ENCODE peak calls at places on chromosomes 13 and 19, in six cellular contexts. C is CD8-positive, alpha-beta memory T cell; T is EH; X is NCI-H748 treated with DMSO at 0.1 percent for 48 hours; H is fibroblast of the conjunctiva; P is SHP77 treated with DMSO at 0.1 percent for 48 hours. J is an unnamed sample.

GRCh38 chr13:30235206-30235605 is 72.1 kb downstream of the KATNAL1 start:
- DNase-seq in T (no peak), X (no peak), H (no peak), P (no peak), C (no peak), J (no peak)

GRCh38 chr19:42433503-42434260 is 6.5 kb upstream of the LIPE start:
- DNase-seq in X (peak), P (no peak), C (peak), H (peak), T (peak), J (peak)

GRCh38 chr13:23867027-23867491 is 22.1 kb downstream of the MIPEP start:
- DNase-seq in C (no peak), T (peak), X (no peak), H (peak), P (no peak), J (no peak)

GRCh38 chr13:106491928-106492327 is 43.5 kb downstream of the EFNB2 start:
- DNase-seq in T (no peak), H (no peak), C (no peak), X (no peak), P (no peak), J (no peak)

GRCh38 chr19:18225702-18226468 is at the start of gene PDE4C:
- DNase-seq in P (no peak), H (no peak), T (peak), X (no peak), C (no peak), J (no peak)

GRCh38 chr19:13880059-13880672 is 3.2 kb downstream of the NANOS3 start:
- DNase-seq in C (peak), H (peak), T (peak), P (peak), X (peak), J (peak)

GRCh38 chr19:310141-310651 is 19.0 kb upstream of the PLPP2 start:
- DNase-seq in C (no peak), H (no peak), T (no peak), X (no peak), P (no peak), J (no peak)

GRCh38 chr19:33259532-33259931 is 33.9 kb upstream of the SLC7A10 start:
- DNase-seq in T (peak), X (no peak), H (no peak), P (no peak), C (no peak), J (no peak)

GRCh38 chr13:52830946-52831345 is 17.5 kb downstream of the PCDH8 start:
- DNase-seq in T (peak), X (no peak), C (no peak), P (no peak), H (no peak), J (no peak)

GRCh38 chr19:54426291-54426918 is 11.1 kb downstream of the TTYH1 start:
- DNase-seq in C (no peak), X (no peak), P (no peak), H (no peak), T (no peak), J (no peak)

GRCh38 chr13:90732049-90732448 is 615.4 kb upstream of the MIR17HG start:
- DNase-seq in X (no peak), C (no peak), H (no peak), T (no peak), P (no peak), J (no peak)

GRCh38 chr19:23971598-23971997 is 56.9 kb downstream of the ZNF726 start:
- DNase-seq in P (no peak), X (no peak), H (no peak), T (no peak), C (no peak), J (no peak)

GRCh38 chr13:45409993-45410392 is 8.2 kb downstream of the SLC25A30 start:
- DNase-seq in C (no peak), X (no peak), P (no peak), T (no peak), H (no peak), J (no peak)

GRCh38 chr13:95948646-95949045 is 104.6 kb downstream of the UGGT2 start:
- DNase-seq in T (peak), H (peak), C (no peak), X (no peak), P (no peak), J (no peak)

GRCh38 chr19:8578642-8579265 is 1.5 kb upstream of the MYO1F start:
- DNase-seq in P (no peak), C (peak), X (no peak), H (no peak), T (peak), J (peak)

GRCh38 chr13:92074658-92075057 is 676.2 kb downstream of the GPC5 start:
- DNase-seq in H (no peak), C (no peak), X (peak), P (peak), T (no peak), J (no peak)

GRCh38 chr13:107395927-107396757 is 819.2 kb downstream of the LIG4 start:
- DNase-seq in P (no peak), C (no peak), X (no peak), H (no peak), T (no peak), J (no peak)

GRCh38 chr19:18424890-18425514 is 5.8 kb downstream of the SSBP4 start:
- DNase-seq in H (no peak), X (no peak), P (no peak), T (no peak), C (peak), J (no peak)

J was measured in T-helper 22 cell.